ENCODE peak calls at places on chromosomes 13 and 19, in seven cellular contexts. P is fibroblast of villous mesenchyme, C is BE2C, O is GM12865, H is brain microvascular endothelial cell, I is left lung, A is fibroblast of lung. R is an unnamed sample.

GRCh38 chr19:57802269-57802668 is 12.4 kb downstream of the ZNF552 start:
- DNase-seq in P (no peak), C (no peak), O (peak; percentile 34), H (no peak), I (no peak), A (no peak), R (no peak)

GRCh38 chr13:95707035-95707434 is 30.1 kb downstream of the DNAJC3 start:
- DNase-seq in P (no peak), C (no peak), O (no peak), H (no peak), I (no peak), A (no peak), R (no peak)

GRCh38 chr13:51258612-51259358 is 36.6 kb downstream of the FAM124A start:
- DNase-seq in P (no peak), C (no peak), O (no peak), H (peak; percentile 18), I (peak; percentile 55), A (no peak), R (peak; percentile 29)

GRCh38 chr19:38766276-38767047 is 6.9 kb downstream of the LGALS7 start:
- DNase-seq in P (no peak), C (no peak), O (no peak), H (no peak), I (no peak), A (no peak), R (no peak)

GRCh38 chr19:38701455-38702063 is 42.7 kb downstream of the CAPN12 start:
- DNase-seq in P (peak; percentile 44), C (no peak), O (no peak), H (no peak), I (no peak), A (peak; percentile 85), R (peak; percentile 52)

GRCh38 chr13:27450921-27451461 is 627 bp upstream of the MTIF3 start:
- DNase-seq in P (peak; percentile 66), C (peak; percentile 20), O (no peak), H (peak; percentile 12), I (peak; percentile 84), A (peak; percentile 51), R (peak; percentile 52)

GRCh38 chr19:33159149-33159548 is 27.2 kb downstream of the WDR88 start:
- DNase-seq in P (no peak), C (no peak), O (no peak), H (no peak), I (no peak), A (no peak), R (no peak)

GRCh38 chr13:51781246-51782022 is 22.5 kb downstream of the DHRS12 start:
- DNase-seq in P (no peak), C (peak; percentile 57), O (peak; percentile 45), H (no peak), I (no peak), A (no peak), R (peak; percentile 57)

GRCh38 chr13:89457977-89458376 is 1786.8 kb downstream of the SLITRK5 start:
- DNase-seq in P (no peak), C (no peak), O (no peak), H (peak; percentile 23), I (no peak), A (peak; percentile 55), R (peak; percentile 94)

GRCh38 chr19:49362926-49363264 is 679 bp upstream of the TEAD2 start:
- DNase-seq in P (peak; percentile 56), C (no peak), O (no peak), H (peak; percentile 16), I (no peak), A (no peak), R (peak; percentile 36)

GRCh38 chr13:108606424-108606823 is 23.0 kb upstream of the MYO16 start:
- DNase-seq in P (no peak), C (no peak), O (no peak), H (no peak), I (no peak), A (no peak), R (no peak)

GRCh38 chr13:32650705-32651311 is 64.6 kb downstream of the PDS5B start:
- DNase-seq in P (peak; percentile 75), C (peak; percentile 67), O (peak; percentile 86), H (peak; percentile 61), I (no peak), A (peak; percentile 83), R (peak; percentile 87)

GRCh38 chr19:48558018-48558684 is 6.2 kb downstream of the SULT2B1 start:
- DNase-seq in P (peak; percentile 77), C (no peak), O (no peak), H (peak; percentile 36), I (peak; percentile 78), A (peak; percentile 49), R (peak; percentile 45)

GRCh38 chr19:51196181-51196580 is 28.7 kb upstream of the CD33 start:
- DNase-seq in P (no peak), C (peak; percentile 24), O (peak; percentile 15), H (no peak), I (no peak), A (no peak), R (no peak)
- H3K4me3 ChIP-seq in P (no peak overlapping the region), C (no peak overlapping the region), O (no peak overlapping the region), H (no peak overlapping the region), I (no peak overlapping the region), A (no peak overlapping the region), R (no peak overlapping the region)

DNA sequence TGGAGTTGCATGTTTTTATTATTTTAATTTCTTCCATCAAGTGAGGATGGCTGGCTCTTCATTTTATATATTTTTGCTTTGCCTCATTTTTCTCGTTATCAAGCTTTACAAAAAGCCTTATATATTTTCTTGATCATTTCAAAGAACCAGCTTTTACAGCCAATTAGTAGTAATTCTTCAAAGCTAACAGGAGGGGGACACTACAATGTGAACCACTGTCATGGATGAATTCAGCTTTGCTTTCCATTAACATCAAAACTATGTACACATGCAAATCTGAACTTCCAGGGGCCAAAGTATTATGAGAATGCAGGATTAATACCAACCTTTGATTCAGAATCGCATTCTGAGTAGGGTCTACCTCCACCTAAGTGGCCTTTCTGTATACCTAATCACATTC is 11.1 kb downstream of the UQCRFS1 start:
- DNase-seq in P (no peak), C (no peak), O (no peak), H (no peak), I (no peak), A (no peak), R (no peak)
- TF ChIP-seq CTCF in P (no peak), C (no peak), O (no peak), H (no peak), I (no peak), A (no peak), R (no peak)

GRCh38 chr13:24148414-24149305 is 11.9 kb upstream of the SPATA13 start:
- DNase-seq in P (peak; percentile 94), C (no peak), O (no peak), H (peak; percentile 94), I (no peak), A (peak; percentile 97), R (peak; percentile 94)
- H3K4me3 ChIP-seq in P (no peak overlapping the region), C (no peak overlapping the region), O (no peak overlapping the region), H (no peak overlapping the region), I (no peak overlapping the region), A (no peak overlapping the region), R (no peak overlapping the region)

GRCh38 chr19:15072930-15073647 is 8.9 kb upstream of the OR1I1 start:
- DNase-seq in P (no peak), C (peak; percentile 18), O (no peak), H (no peak), I (no peak), A (no peak), R (no peak)
- TF ChIP-seq CTCF in P (no peak), C (peak; percentile 46), O (no peak), H (no peak), I (no peak), A (no peak), R (no peak)

GRCh38 chr19:288911-289310 is 2.3 kb downstream of the PLPP2 start:
- DNase-seq in P (no peak), C (no peak), O (no peak), H (no peak), I (no peak), A (no peak), R (no peak)
- H3K4me3 ChIP-seq in P (no peak overlapping the region), C (no peak overlapping the region), O (no peak overlapping the region), H (no peak overlapping the region), I (no peak overlapping the region), A (no peak overlapping the region), R (no peak overlapping the region)

DNA sequence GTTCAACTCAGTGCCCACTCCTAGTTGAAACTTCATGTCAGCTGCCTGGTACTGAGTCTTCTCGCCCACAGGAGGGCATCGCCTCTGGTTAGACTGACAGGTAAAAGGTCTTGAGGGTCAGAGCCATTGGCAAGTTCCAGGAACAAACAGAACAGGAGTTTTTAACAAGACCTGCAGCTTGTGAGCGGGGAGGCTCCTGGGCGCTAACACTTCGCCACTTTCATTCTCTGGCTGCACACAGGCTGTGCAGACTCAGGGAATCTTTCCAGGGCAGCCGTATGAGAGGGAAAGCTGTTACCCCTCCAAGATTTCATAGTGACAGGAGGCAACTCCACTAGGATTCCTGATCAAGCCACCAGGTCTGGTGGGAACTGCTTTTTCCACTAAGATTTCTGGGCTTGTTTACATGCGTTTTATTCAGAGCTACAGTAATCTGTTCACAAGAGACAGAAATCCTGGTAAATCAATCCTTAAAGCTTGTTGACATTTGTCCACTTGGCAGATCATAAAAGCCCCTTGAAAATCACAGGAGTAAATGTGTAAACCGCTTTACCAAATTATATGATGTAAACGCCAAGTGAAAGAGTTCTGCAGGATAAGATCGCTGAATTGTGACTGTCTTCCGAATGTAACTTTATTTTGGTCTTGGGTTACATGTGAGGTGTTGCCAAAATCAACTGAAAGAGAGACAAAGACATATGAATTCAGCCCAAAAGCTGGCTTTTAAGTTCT is 190.6 kb downstream of the MZT1 start:
- DNase-seq in P (no peak), C (no peak), O (no peak), H (no peak), I (no peak), A (peak; percentile 28), R (peak; percentile 17)
- TF ChIP-seq CTCF in P (no peak), C (no peak), O (no peak), H (no peak), I (no peak), A (no peak), R (no peak)

DNA sequence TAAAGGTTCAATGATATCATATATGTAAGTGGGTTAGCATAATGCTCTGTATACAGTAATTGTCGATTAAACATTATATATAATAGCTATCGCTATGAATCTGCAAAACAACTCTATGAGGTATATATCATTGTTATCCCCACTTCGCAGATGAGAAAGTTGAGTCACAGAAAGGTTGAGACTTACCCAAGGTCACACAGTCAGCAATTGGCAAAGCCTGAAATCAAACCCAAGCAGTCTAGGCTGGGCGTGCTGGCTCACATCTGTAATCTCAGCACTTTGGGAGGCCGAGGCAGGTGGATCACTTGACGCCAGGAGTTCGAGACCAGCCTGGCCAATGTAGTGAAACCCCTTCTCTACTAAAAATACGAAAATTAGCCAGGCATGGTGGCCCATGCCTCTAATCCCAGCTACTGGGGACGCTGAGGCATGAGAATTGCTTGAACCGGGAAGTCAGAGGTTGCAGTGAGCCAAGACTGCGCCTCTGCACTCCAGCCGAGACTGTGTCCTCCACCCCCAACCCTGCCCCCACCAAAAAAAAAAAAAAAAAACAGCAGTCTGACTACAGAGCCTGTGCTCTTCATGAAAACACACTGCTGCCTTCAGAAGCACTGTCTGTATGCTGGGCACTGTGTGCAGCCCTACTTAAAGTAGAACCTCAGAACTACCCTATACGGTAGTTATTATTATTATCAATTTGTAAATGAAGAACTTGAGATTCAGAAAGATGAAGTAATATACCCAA is 1.3 kb downstream of the HSPBP1 start:
- DNase-seq in P (no peak), C (no peak), O (no peak), H (no peak), I (peak; percentile 8), A (no peak), R (no peak)
- H3K4me3 ChIP-seq in P (no peak overlapping the region), C (peak overlapping the region; percentile 96), O (no peak overlapping the region), H (no peak overlapping the region), I (no peak overlapping the region), A (no peak overlapping the region), R (no peak overlapping the region)

R was measured in choroid plexus epithelial cell.